ENCODE peak calls at places on chromosomes 4 and X, in four cellular contexts. H, K, T and Y are unnamed samples.
A peak's percentile ranks its signal among the peaks of the same experiment; 100 is the strongest.

GRCh38 chr4:159227984-159228383 is 125.1 kb downstream of the RAPGEF2 start:
- DNase-seq in H (no peak), K (no peak), T (peak; percentile 47), Y (peak; percentile 9)

GRCh38 chrX:40173662-40174593 is 76.2 kb upstream of the BCOR start:
- DNase-seq in H (peak; percentile 91), K (no peak), T (peak; percentile 61), Y (no peak)

GRCh38 chr4:1711055-1711905 is 839 bp downstream of the SLBP start:
- DNase-seq in H (peak; percentile 69), K (no peak), T (peak; percentile 48), Y (no peak)

GRCh38 chrX:103756736-103757135 is 19.9 kb upstream of the PLP1 start:
- DNase-seq in H (no peak), K (no peak), T (no peak), Y (no peak)

GRCh38 chr4:158172558-158173258 is at the start of gene GASK1B:
- DNase-seq in H (peak; percentile 35), K (no peak), T (peak; percentile 20), Y (no peak)

GRCh38 chr4:139560396-139561084 is 4.5 kb upstream of the SETD7 start:
- DNase-seq in H (peak; percentile 88), K (no peak), T (no peak), Y (no peak)

GRCh38 chr4:181319629-181320028 is 923.6 kb upstream of the TENM3 start:
- DNase-seq in H (no peak), K (no peak), T (no peak), Y (no peak)

GRCh38 chr4:138090145-138090917 is 151.8 kb downstream of the SLC7A11 start:
- DNase-seq in H (peak; percentile 70), K (no peak), T (peak; percentile 72), Y (peak; percentile 57)

GRCh38 chr4:13537011-13537831 is 7.1 kb downstream of the NKX3-2 start:
- DNase-seq in H (no peak), K (no peak), T (no peak), Y (no peak)

GRCh38 chrX:67635424-67635823 is 91.6 kb downstream of the AR start:
- DNase-seq in H (no peak), K (no peak), T (no peak), Y (no peak)

GRCh38 chr4:147799986-147800555 is 68.2 kb downstream of the ARHGAP10 start:
- DNase-seq in H (peak; percentile 14), K (no peak), T (no peak), Y (no peak)

GRCh38 chr4:71113294-71113693 is 119.8 kb downstream of the DCK start:
- DNase-seq in H (no peak), K (no peak), T (no peak), Y (no peak)

GRCh38 chrX:3443186-3443585 is 96.7 kb upstream of the MXRA5 start:
- DNase-seq in H (no peak), K (no peak), T (no peak), Y (no peak)

GRCh38 chrX:38804481-38805293 is 3.4 kb downstream of the MID1IP1 start:
- DNase-seq in H (peak; percentile 47), K (no peak), T (no peak), Y (no peak)

GRCh38 chrX:40945366-40945713 is 139.9 kb upstream of the USP9X start:
- DNase-seq in H (peak; percentile 30), K (no peak), T (peak; percentile 5), Y (no peak)

GRCh38 chr4:183449193-183449888 is 4.9 kb downstream of the CDKN2AIP start:
- DNase-seq in H (no peak), K (no peak), T (no peak), Y (no peak)

GRCh38 chr4:41281038-41281634 is 24.4 kb downstream of the UCHL1 start:
- DNase-seq in H (peak; percentile 85), K (no peak), T (peak; percentile 72), Y (peak; percentile 44)

DNA sequence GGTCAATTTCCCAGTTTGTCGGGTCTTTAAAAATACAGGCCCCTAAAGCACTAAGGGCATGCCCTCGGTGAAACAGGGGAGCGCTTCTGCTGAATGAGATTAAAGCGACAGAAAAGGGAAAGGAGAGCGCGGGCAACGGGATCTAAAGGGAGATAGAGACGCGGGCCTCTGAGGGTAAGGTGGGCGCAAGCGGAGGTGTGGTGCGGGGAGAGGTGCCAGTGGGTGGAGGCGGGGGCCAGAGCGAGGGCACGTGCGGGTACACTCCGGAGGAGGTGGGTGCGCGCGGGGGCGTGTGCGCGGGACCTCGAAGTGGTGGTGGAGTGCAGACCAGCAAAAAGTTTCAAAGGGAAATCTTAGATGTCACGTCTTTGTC is 777 bp upstream of the TET2 start:
- DNase-seq in H (no peak), K (no peak), T (peak; percentile 28), Y (no peak)
- TF ChIP-seq POLR2A in H (no peak), K (no peak), T (no peak), Y (no peak)

GRCh38 chrX:71283409-71284143 is at the start of gene NONO:
- DNase-seq in H (peak; percentile 98), K (peak; percentile 93), T (peak; percentile 93), Y (peak; percentile 79)
- TF ChIP-seq POLR2A in H (peak; percentile 82), K (peak; percentile 64), T (peak; percentile 74), Y (peak; percentile 58)

GRCh38 chrX:47199286-47199685 is 5.7 kb downstream of the UBA1 start:
- DNase-seq in H (no peak), K (no peak), T (no peak), Y (no peak)
- TF ChIP-seq POLR2A in H (no peak), K (no peak), T (no peak), Y (no peak)

GRCh38 chrX:48908600-48908999 is 2.8 kb downstream of the SLC35A2 start:
- DNase-seq in H (no peak), K (no peak), T (no peak), Y (no peak)

GRCh38 chrX:48913605-48914366 is 2.3 kb upstream of the SLC35A2 start:
- DNase-seq in H (no peak), K (no peak), T (no peak), Y (no peak)

GRCh38 chrX:48909703-48910102 is 1.7 kb downstream of the SLC35A2 start:
- DNase-seq in H (no peak), K (no peak), T (no peak), Y (no peak)

GRCh38 chrX:48910926-48911406 is 480 bp downstream of the SLC35A2 start:
- DNase-seq in H (peak; percentile 62), K (no peak), T (no peak), Y (no peak)

GRCh38 chrX:48911407-48912182 is at the start of gene SLC35A2:
- DNase-seq in H (peak; percentile 75), K (no peak), T (peak; percentile 80), Y (no peak)
- TF ChIP-seq POLR2A in H (peak; percentile 44), K (peak; percentile 48), T (peak; percentile 53), Y (peak; percentile 56)

GRCh38 chr4:53240573-53240972 is 125.3 kb downstream of the SCFD2 start:
- DNase-seq in H (no peak), K (no peak), T (no peak), Y (no peak)

GRCh38 chr4:53233396-53233795 is 132.5 kb downstream of the SCFD2 start:
- DNase-seq in H (no peak), K (no peak), T (no peak), Y (no peak)

GRCh38 chr4:53235547-53235946 is 130.3 kb downstream of the SCFD2 start:
- DNase-seq in H (no peak), K (no peak), T (no peak), Y (no peak)

GRCh38 chr4:53234669-53235068 is 131.2 kb downstream of the SCFD2 start:
- DNase-seq in H (no peak), K (no peak), T (no peak), Y (no peak)
- TF ChIP-seq POLR2A in H (no peak), K (no peak), T (no peak), Y (no peak)

GRCh38 chr4:146369446-146369845 is 152.3 kb downstream of the SLC10A7 start:
- DNase-seq in H (no peak), K (no peak), T (no peak), Y (no peak)
- TF ChIP-seq POLR2A in H (no peak), K (no peak), T (no peak), Y (no peak)

GRCh38 chrX:123960956-123961267 is 594 bp upstream of the STAG2 start:
- DNase-seq in H (no peak), K (no peak), T (no peak), Y (no peak)
- TF ChIP-seq POLR2A in H (no peak), K (no peak), T (no peak), Y (no peak)

DNA sequence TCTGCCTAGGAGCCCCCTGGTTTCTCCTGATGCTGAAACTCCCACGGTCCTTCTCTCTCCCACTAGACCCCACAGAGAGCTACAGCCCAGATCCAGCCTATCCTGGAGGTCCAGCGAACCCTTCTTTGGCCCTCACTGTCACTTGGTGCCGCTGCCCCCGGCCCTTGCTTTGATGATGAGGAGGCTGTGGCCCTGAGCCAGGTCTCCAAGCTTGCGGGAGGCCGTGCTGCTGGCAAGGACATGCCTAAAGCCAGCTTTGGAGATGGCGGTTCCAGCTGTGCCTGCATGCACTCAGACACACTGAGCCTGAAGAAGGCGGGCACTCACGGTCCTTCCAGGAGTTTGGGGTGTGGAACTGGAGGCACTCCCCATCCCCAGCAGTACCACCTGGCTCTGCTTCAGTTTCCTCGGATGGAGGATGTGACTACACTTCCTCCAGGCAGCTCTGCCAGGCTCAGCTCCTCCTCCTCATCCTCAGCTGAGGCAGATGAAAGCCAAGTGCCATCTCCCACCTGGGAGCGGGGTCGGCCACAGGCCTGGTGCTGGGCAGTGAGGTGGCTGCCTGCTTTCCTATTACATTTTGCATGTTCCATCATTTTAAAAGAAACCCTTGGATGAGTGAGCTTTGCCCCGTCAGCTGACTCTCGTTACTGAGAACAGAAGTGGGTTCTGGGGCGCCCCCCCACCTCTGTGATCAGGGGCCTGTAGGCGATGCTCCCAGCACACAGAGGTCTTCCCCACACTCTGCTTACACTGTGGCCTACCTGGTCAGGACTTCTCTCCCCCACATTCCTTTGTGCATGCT is 9.0 kb downstream of the TNIP2 start:
- DNase-seq in H (no peak), K (no peak), T (no peak), Y (no peak)
- TF ChIP-seq POLR2A in H (no peak), K (no peak), T (no peak), Y (no peak)

DNA sequence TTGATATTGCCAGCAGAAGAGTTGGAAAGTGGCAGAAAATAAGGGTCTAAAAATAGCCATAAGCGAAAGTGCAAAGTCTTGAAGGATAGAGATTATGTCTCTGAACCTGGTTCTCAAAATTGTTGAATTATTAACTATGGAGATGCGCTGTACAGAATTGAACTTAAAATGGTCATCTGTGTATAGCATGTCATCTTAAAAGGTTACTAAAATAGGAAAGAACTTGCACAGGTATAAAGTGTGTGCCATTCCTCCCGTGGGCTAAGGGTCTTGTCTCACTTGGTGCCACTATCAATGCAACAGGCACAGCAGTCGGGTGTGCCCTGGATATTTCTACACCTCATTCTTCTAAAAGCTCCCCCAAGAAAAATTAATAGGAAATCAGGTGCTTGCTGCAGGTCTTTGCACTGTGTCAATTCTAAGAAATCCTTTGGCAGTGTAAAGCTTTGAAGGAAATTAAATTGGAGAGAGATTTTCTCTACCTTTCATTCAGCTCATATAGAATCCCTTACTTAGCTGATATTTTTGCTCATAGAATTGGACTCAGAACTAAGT is 2.4 kb downstream of the SORBS2 start:
- DNase-seq in H (no peak), K (no peak), T (no peak), Y (no peak)
- TF ChIP-seq POLR2A in H (no peak), K (no peak), T (no peak), Y (no peak)

GRCh38 chr4:6640292-6641163 is at the start of gene MRFAP1:
- DNase-seq in H (peak; percentile 99), K (no peak), T (peak; percentile 95), Y (peak; percentile 67)
- TF ChIP-seq POLR2A in H (peak; percentile 95), K (peak; percentile 90), T (peak; percentile 70), Y (peak; percentile 90)